ENCODE peak calls at places on chromosomes 7 and 10, in ten cellular contexts. M is mammary epithelial cell; W is left ventricle myocardium inferior; S is suprapubic skin; P is activated CD4-positive, alpha-beta T cell treated with anti-CD3 and anti-CD28 coated beads, Interleukin-2, amount 50 U/mL, for 4 hours; C is occipital lobe; R is T-helper 1 cell; X is SW480; D is T follicular helper cell; Y is activated CD8-positive, alpha-beta T cell treated with anti-CD3 and anti-CD28 coated beads for 36 hours. J is an unnamed sample.

GRCh38 chr10:130407052-130407451 is 270.9 kb downstream of the GLRX3 start:
- DNase-seq in X (no peak), P (no peak), S (no peak), W (no peak), R (no peak), C (no peak), D (no peak), M (no peak), Y (no peak), J (no peak)

GRCh38 chr10:80275756-80276155 is 13.7 kb downstream of the MAT1A start:
- DNase-seq in X (no peak), W (no peak), Y (no peak), M (no peak), P (no peak), R (no peak), S (peak), C (no peak), D (no peak), J (no peak)

GRCh38 chr7:21886396-21886795 is 59.3 kb downstream of the CDCA7L start:
- DNase-seq in W (no peak), P (no peak), R (no peak), D (no peak), C (no peak), Y (no peak), X (no peak), S (no peak), M (no peak), J (no peak)

GRCh38 chr7:128922496-128923410 is 12.2 kb upstream of the KCP start:
- DNase-seq in D (no peak), R (no peak), M (no peak), C (no peak), W (no peak), X (no peak), S (peak), P (no peak), Y (no peak), J (no peak)

GRCh38 chr7:157136372-157136771 is 2.4 kb upstream of the UBE3C start:
- DNase-seq in C (no peak), X (peak), S (no peak), P (no peak), D (no peak), W (no peak), R (no peak), M (peak), Y (no peak), J (no peak)

GRCh38 chr7:133481676-133482075 is 228.8 kb downstream of the EXOC4 start:
- DNase-seq in Y (no peak), C (peak), S (no peak), D (no peak), M (peak), W (no peak), P (no peak), X (no peak), R (no peak), J (no peak)

GRCh38 chr7:106425017-106425719 is 140.4 kb upstream of the NAMPT start:
- DNase-seq in W (peak), C (peak), Y (peak), P (peak), M (peak), X (peak), R (no peak), S (peak), D (peak), J (peak)

GRCh38 chr10:132667613-132668394 is 118.1 kb downstream of the NKX6-2 start:
- DNase-seq in P (no peak), C (no peak), M (no peak), R (no peak), Y (no peak), X (no peak), S (no peak), D (no peak), W (no peak), J (no peak)

GRCh38 chr10:43671659-43672555 is 23.2 kb upstream of the ZNF32 start:
- DNase-seq in X (peak), C (no peak), D (peak), M (peak), P (peak), W (no peak), Y (peak), R (no peak), S (no peak), J (no peak)

GRCh38 chr7:23074443-23075244 is 30.9 kb upstream of the KLHL7 start:
- DNase-seq in P (no peak), X (no peak), C (no peak), D (no peak), W (no peak), Y (no peak), R (no peak), M (no peak), S (no peak), J (no peak)

GRCh38 chr10:44333511-44333910 is 51.4 kb downstream of the CXCL12 start:
- DNase-seq in M (no peak), P (no peak), X (no peak), W (no peak), Y (no peak), C (no peak), S (peak), R (no peak), D (no peak), J (no peak)

GRCh38 chr7:98930464-98930863 is 52.1 kb downstream of the TRRAP start:
- DNase-seq in M (no peak), X (no peak), D (no peak), W (no peak), C (no peak), P (no peak), R (no peak), S (no peak), Y (peak), J (no peak)

GRCh38 chr10:15035385-15036301 is 8.1 kb upstream of the OLAH start:
- DNase-seq in S (no peak), P (no peak), W (peak), Y (peak), M (no peak), R (no peak), D (no peak), X (no peak), C (no peak), J (no peak)

GRCh38 chr7:144063710-144064109 is 5.9 kb upstream of the OR2A25 start:
- DNase-seq in X (no peak), C (no peak), Y (no peak), M (no peak), D (no peak), S (no peak), R (no peak), W (no peak), P (no peak), J (no peak)

GRCh38 chr7:6392712-6393666 is 54.8 kb downstream of the DAGLB start:
- DNase-seq in X (no peak), Y (peak), D (no peak), M (peak), C (no peak), R (no peak), W (peak), S (no peak), P (no peak), J (no peak)

GRCh38 chr10:117968354-117969182 is 78.2 kb downstream of the RAB11FIP2 start:
- DNase-seq in P (no peak), C (no peak), D (no peak), S (no peak), R (no peak), Y (no peak), W (no peak), X (no peak), M (no peak), J (no peak)

GRCh38 chr10:3464760-3465405 is 292.3 kb upstream of the PITRM1 start:
- DNase-seq in C (no peak), W (no peak), M (no peak), R (no peak), S (no peak), X (peak), P (no peak), D (no peak), Y (no peak), J (no peak)

GRCh38 chr7:9189683-9190082 is 756.3 kb downstream of the NXPH1 start:
- DNase-seq in C (peak), P (no peak), W (no peak), Y (no peak), D (no peak), R (no peak), S (no peak), M (no peak), X (no peak), J (no peak)

GRCh38 chr7:66804001-66804400 is 63.5 kb downstream of the RABGEF1 start:
- DNase-seq in W (no peak), C (peak), M (no peak), P (no peak), S (no peak), R (no peak), D (no peak), X (no peak), Y (no peak), J (no peak)

GRCh38 chr7:109545686-109546085 is 976.0 kb downstream of the DNAJB9 start:
- DNase-seq in D (no peak), P (no peak), C (no peak), R (no peak), Y (no peak), X (no peak), M (no peak), S (no peak), W (no peak), J (no peak)

GRCh38 chr7:77811895-77812685 is 13.5 kb downstream of the PHTF2 start:
- DNase-seq in P (no peak), W (no peak), X (no peak), R (no peak), D (no peak), Y (no peak), M (peak), C (no peak), S (no peak), J (no peak)

GRCh38 chr10:29239569-29240472 is 49.0 kb upstream of the LYZL1 start:
- DNase-seq in W (no peak), R (no peak), C (no peak), S (no peak), Y (peak), D (no peak), P (no peak), X (peak), M (no peak), J (no peak)

GRCh38 chr10:101263146-101263837 is 34.0 kb upstream of the LBX1 start:
- DNase-seq in P (no peak), C (no peak), R (no peak), X (no peak), M (no peak), W (no peak), S (no peak), Y (no peak), D (no peak), J (peak)

GRCh38 chr7:134460000-134460399 is 1.1 kb upstream of the AKR1B1 start:
- DNase-seq in Y (no peak), M (peak), X (no peak), C (no peak), S (no peak), R (no peak), P (no peak), W (no peak), D (no peak), J (no peak)

GRCh38 chr7:74157605-74158004 is 16.6 kb upstream of the EIF4H start:
- DNase-seq in D (no peak), S (no peak), M (no peak), P (no peak), R (no peak), X (no peak), W (no peak), Y (no peak), C (no peak), J (no peak)

GRCh38 chr10:80191589-80192270 is 13.6 kb downstream of the ANXA11 start:
- DNase-seq in D (no peak), M (peak), C (no peak), X (peak), S (peak), Y (peak), P (no peak), W (no peak), R (no peak), J (no peak)

GRCh38 chr7:47186316-47186715 is 395.6 kb downstream of the TNS3 start:
- DNase-seq in R (no peak), P (no peak), W (no peak), S (no peak), X (no peak), M (no peak), C (no peak), Y (no peak), D (no peak), J (no peak)

GRCh38 chr10:17428616-17429097 is 25.7 kb downstream of the ST8SIA6 start:
- DNase-seq in S (no peak), W (no peak), C (no peak), D (peak), P (peak), R (peak), X (peak), M (no peak), Y (peak), J (no peak)

GRCh38 chr10:93384006-93384405 is 98.1 kb downstream of the MYOF start:
- DNase-seq in C (no peak), R (no peak), P (no peak), W (no peak), D (no peak), S (no peak), M (peak), Y (no peak), X (peak), J (no peak)

GRCh38 chr10:3008518-3009195 is 58.7 kb upstream of the PFKP start:
- DNase-seq in P (no peak), X (no peak), C (no peak), R (no peak), D (no peak), W (no peak), S (no peak), M (no peak), Y (no peak), J (no peak)

GRCh38 chr10:13706175-13706574 is 119.4 kb downstream of the PRPF18 start:
- DNase-seq in M (no peak), P (no peak), Y (no peak), R (no peak), C (no peak), W (no peak), S (no peak), X (no peak), D (no peak), J (no peak)

J was measured in posterior cingulate gyrus.